ENCODE peak calls at places on chromosomes 11 and 22, in seven cellular contexts. L, Z, Y, J, U, E and T are unnamed samples.
A peak's percentile ranks its signal among the peaks of the same experiment; 100 is the strongest.

GRCh38 chr11:46281374-46281831 is 3.9 kb downstream of the CREB3L1 start:
- DNase-seq in Z (no peak), J (no peak), U (peak; percentile 62), L (peak; percentile 31), E (peak; percentile 61), Y (no peak), T (no peak)

GRCh38 chr11:35148163-35148562 is 9.2 kb downstream of the CD44 start:
- DNase-seq in E (no peak), Y (no peak), J (no peak), U (peak; percentile 17), Z (no peak), L (no peak), T (no peak)

GRCh38 chr11:65662247-65662801 is 392 bp downstream of the RELA start:
- DNase-seq in E (no peak), Y (no peak), J (no peak), L (no peak), U (no peak), Z (no peak), T (no peak)

GRCh38 chr11:65546217-65546958 is 11.8 kb downstream of the LTBP3 start:
- DNase-seq in Z (peak; percentile 79), Y (no peak), L (no peak), E (peak; percentile 72), U (peak; percentile 95), J (peak; percentile 88), T (no peak)

GRCh38 chr11:119218141-119218878 is 12.2 kb downstream of the CBL start:
- DNase-seq in Z (no peak), Y (peak; percentile 86), E (no peak), U (no peak), L (peak; percentile 86), J (no peak), T (peak; percentile 97)

GRCh38 chr22:41193829-41194228 is 11.3 kb upstream of the L3MBTL2 start:
- DNase-seq in U (no peak), Z (no peak), L (no peak), E (no peak), J (no peak), Y (no peak), T (no peak)

GRCh38 chr11:119583585-119583984 is 145.4 kb downstream of the NECTIN1 start:
- DNase-seq in Y (no peak), J (no peak), U (peak; percentile 24), E (no peak), L (no peak), Z (no peak), T (no peak)

GRCh38 chr11:86034710-86035109 is 34.2 kb downstream of the PICALM start:
- DNase-seq in L (no peak), Z (no peak), E (no peak), Y (no peak), J (no peak), U (no peak), T (no peak)

GRCh38 chr11:126156814-126157213 is 54.6 kb downstream of the RPUSD4 start:
- DNase-seq in J (no peak), E (no peak), L (no peak), U (no peak), Y (no peak), Z (no peak), T (no peak)

GRCh38 chr22:45503816-45504702 is 1.4 kb downstream of the FBLN1 start:
- DNase-seq in Y (no peak), U (peak; percentile 80), Z (no peak), L (peak; percentile 63), J (no peak), E (no peak), T (no peak)

GRCh38 chr22:48782817-48783511 is 1044.7 kb downstream of the BRD1 start:
- DNase-seq in Z (no peak), J (no peak), U (no peak), Y (no peak), E (no peak), L (no peak), T (no peak)

GRCh38 chr11:66081505-66081904 is 11.4 kb downstream of the PACS1 start:
- DNase-seq in E (no peak), Y (no peak), L (no peak), Z (no peak), U (no peak), J (peak; percentile 91), T (no peak)

GRCh38 chr11:76419896-76420295 is 24.9 kb upstream of the EMSY start:
- DNase-seq in Y (no peak), U (peak; percentile 69), L (no peak), Z (no peak), E (no peak), J (no peak), T (no peak)

GRCh38 chr11:41246399-41246745 is 213.1 kb downstream of the LRRC4C start:
- DNase-seq in Y (no peak), J (no peak), L (no peak), Z (peak; percentile 5), U (no peak), E (no peak), T (no peak)

GRCh38 chr11:15490535-15490934 is 375.8 kb downstream of the INSC start:
- DNase-seq in Y (no peak), Z (no peak), L (no peak), E (no peak), U (no peak), J (no peak), T (peak; percentile 51)

GRCh38 chr11:104897891-104898684 is at the start of gene CASP12:
- DNase-seq in Y (no peak), J (no peak), E (no peak), Z (no peak), L (peak; percentile 38), U (no peak), T (no peak)
- H3K4me3 ChIP-seq in Y (no peak within 1 kb of the TSS), J (peak within 1 kb of the TSS; percentile 60), E (peak within 1 kb of the TSS; percentile 28), Z (peak within 1 kb of the TSS; percentile 26), L (no peak within 1 kb of the TSS), U (no peak within 1 kb of the TSS), T (no peak within 1 kb of the TSS)

DNA sequence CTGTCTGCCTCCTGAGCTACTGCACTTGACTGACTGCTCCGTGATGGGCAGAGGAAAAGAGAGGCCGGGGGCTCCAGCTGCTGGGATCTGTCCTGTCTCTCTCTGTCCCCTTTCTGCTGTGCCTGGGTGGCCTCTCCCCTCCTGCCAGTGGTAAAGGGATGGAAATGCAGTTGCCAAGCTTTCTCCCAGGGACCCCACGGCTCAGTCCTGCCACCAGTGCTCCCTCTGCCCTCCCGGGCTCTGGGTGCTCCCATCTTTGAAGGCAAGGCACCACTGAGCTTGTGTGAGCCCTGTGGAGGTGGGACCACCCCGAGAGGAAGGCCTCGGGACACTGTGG is 32.0 kb downstream of the NADSYN1 start:
- DNase-seq in Z (no peak), U (no peak), J (no peak), L (no peak), E (no peak), Y (no peak), T (no peak)
- H3K36me3 ChIP-seq in Z (peaks cover 72% of the 10 kb centered on the region), U (peaks cover 10% of the 10 kb centered on the region), J (peaks cover 12% of the 10 kb centered on the region), L (peaks cover 28% of the 10 kb centered on the region), E (no peaks in the 10 kb centered on the region), Y (peaks cover 50% of the 10 kb centered on the region), T (peaks cover 1% of the 10 kb centered on the region)

GRCh38 chr11:72350752-72351151 is 83.6 kb downstream of the CLPB start:
- DNase-seq in U (no peak), Y (no peak), L (peak; percentile 39), J (no peak), Z (no peak), E (no peak), T (no peak)

GRCh38 chr11:72349616-72350218 is 84.6 kb downstream of the CLPB start:
- DNase-seq in E (peak; percentile 22), Z (peak; percentile 76), Y (no peak), J (no peak), L (no peak), U (no peak), T (no peak)

GRCh38 chr11:72354356-72355115 is 79.8 kb downstream of the CLPB start:
- DNase-seq in L (no peak), Z (no peak), U (peak; percentile 15), Y (no peak), J (no peak), E (no peak), T (peak; percentile 32)

GRCh38 chr11:72353861-72354260 is 80.5 kb downstream of the CLPB start:
- DNase-seq in U (peak; percentile 62), Z (no peak), J (no peak), L (peak; percentile 41), E (no peak), Y (no peak), T (no peak)

GRCh38 chr11:72352859-72353551 is 81.3 kb downstream of the CLPB start:
- DNase-seq in U (peak; percentile 61), L (peak; percentile 81), E (peak; percentile 27), Y (peak; percentile 63), J (no peak), Z (no peak), T (no peak)
- TF ChIP-seq CTCF in U (peak; percentile 60), L (peak; percentile 80), E (peak; percentile 27), Y (peak; percentile 81), J (peak; percentile 16), Z (no peak), T (peak; percentile 44)

GRCh38 chr11:1557904-1558831 is 13.9 kb downstream of the DUSP8 start:
- DNase-seq in Z (peak; percentile 64), J (peak; percentile 66), U (no peak), E (peak; percentile 80), L (peak; percentile 85), Y (peak; percentile 39), T (peak; percentile 42)
- H3K4me3 ChIP-seq in Z (peak overlapping the region; percentile 36), J (peak overlapping the region; percentile 43), U (no peak overlapping the region), E (no peak overlapping the region), L (no peak overlapping the region), Y (no peak overlapping the region), T (no peak overlapping the region)

DNA sequence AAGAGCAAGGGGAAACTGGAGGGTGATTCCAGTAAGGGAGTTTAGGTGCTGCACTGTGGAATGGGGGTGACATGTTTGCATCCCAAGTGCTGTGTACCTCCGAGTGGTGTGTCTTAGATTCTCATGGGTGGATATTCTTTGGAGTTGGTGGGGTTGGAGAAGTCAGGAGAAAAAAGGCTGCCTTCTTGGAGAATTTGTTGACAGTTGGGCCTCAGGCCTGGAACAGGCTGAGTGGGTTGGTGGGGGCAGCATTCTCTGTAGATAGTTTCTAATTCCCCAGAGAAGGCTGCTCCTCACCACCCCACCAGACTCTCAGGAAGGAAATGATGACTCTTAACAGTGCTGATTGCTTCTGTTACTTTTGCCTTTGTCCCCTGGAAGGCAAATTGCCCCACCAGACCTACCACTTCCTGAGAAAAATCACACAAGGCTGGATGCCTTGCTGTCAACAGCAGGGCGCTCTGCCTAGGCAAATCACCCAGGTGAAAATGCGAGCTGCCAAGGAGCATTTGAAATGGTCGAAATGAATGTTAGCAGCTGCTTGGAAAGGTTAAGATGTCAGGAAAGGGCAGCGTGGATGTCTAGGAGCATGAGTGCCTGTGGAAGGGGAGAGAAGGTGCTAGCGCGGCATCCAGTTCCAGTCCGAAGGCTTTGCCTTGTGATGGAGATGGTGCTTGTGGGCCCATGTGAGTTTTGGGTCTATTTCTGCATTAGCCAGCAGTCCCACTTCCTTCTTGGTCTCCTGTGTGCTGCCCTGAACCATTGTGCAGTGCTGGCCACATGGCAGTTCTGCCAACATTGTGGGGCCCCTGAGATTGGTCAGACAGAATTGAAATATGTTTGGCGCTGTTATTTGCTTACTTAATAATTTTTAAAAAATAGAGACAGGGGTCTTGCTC is 29.7 kb upstream of the SORL1-AS1 start:
- DNase-seq in E (no peak), L (no peak), Z (no peak), J (peak; percentile 16), U (no peak), Y (no peak), T (no peak)
- H3K36me3 ChIP-seq in E (no peaks in the 10 kb centered on the region), L (no peaks in the 10 kb centered on the region), Z (no peaks in the 10 kb centered on the region), J (no peaks in the 10 kb centered on the region), U (peaks cover 10% of the 10 kb centered on the region), Y (no peaks in the 10 kb centered on the region), T (no peaks in the 10 kb centered on the region)